ENCODE peak calls at places on chromosomes 3 and 15, in five cellular contexts. C, J, R, F and T are unnamed samples.

GRCh38 chr3:46378426-46378942 is 7.7 kb downstream of the CCR5 start:
- DNase-seq in C (peak; percentile 27), J (no peak), R (peak; percentile 73), F (no peak), T (peak; percentile 78)

GRCh38 chr3:13934813-13935212 is 54.9 kb upstream of the WNT7A start:
- DNase-seq in C (no peak), J (no peak), R (no peak), F (no peak), T (no peak)

GRCh38 chr3:13022348-13023250 is 50.6 kb downstream of the IQSEC1 start:
- DNase-seq in C (no peak), J (peak; percentile 87), R (no peak), F (no peak), T (peak; percentile 66)

GRCh38 chr3:183435701-183436100 is 7.3 kb upstream of the MCF2L2 start:
- DNase-seq in C (no peak), J (no peak), R (no peak), F (no peak), T (peak; percentile 65)

GRCh38 chr3:27040674-27041073 is 328.5 kb downstream of the NEK10 start:
- DNase-seq in C (no peak), J (no peak), R (no peak), F (no peak), T (no peak)

GRCh38 chr3:43286115-43286885 is at the start of gene SNRK:
- DNase-seq in C (peak; percentile 87), J (peak; percentile 77), R (peak; percentile 98), F (peak; percentile 68), T (peak; percentile 84)

GRCh38 chr3:196096382-196096953 is 14.6 kb upstream of the TFRC start:
- DNase-seq in C (no peak), J (no peak), R (no peak), F (no peak), T (no peak)

GRCh38 chr3:88188436-88188835 is 38.7 kb downstream of the C3orf38 start:
- DNase-seq in C (no peak), J (peak; percentile 53), R (no peak), F (no peak), T (no peak)

GRCh38 chr15:66004618-66005262 is 135.4 kb downstream of the RAB11A start:
- DNase-seq in C (no peak), J (peak; percentile 69), R (peak; percentile 59), F (no peak), T (peak; percentile 48)

GRCh38 chr3:149547954-149548728 is 73.6 kb downstream of the TM4SF4 start:
- DNase-seq in C (no peak), J (no peak), R (no peak), F (no peak), T (peak; percentile 82)